ENCODE peak calls at places on chromosomes 6 and 20, in four cellular contexts. X is RWPE1; A is stimulated activated CD4-positive, alpha-beta T cell treated with anti-CD3 and anti-CD28 coated beads, Interleukin-15, amount 100 ng/mL, for 1 hour; R is lower lobe of right lung. J is an unnamed sample.

GRCh38 chr6:34370371-34370770 is 22.1 kb downstream of the NUDT3 start:
- DNase-seq in A (no peak), X (no peak), R (no peak), J (no peak)

GRCh38 chr6:131844243-131844841 is 36.5 kb downstream of the ENPP1 start:
- DNase-seq in R (no peak), A (no peak), X (no peak), J (no peak)

GRCh38 chr6:170497845-170498281 is 55.2 kb downstream of the PSMB1 start:
- DNase-seq in X (no peak), A (no peak), R (no peak), J (no peak)

GRCh38 chr20:46406200-46406985 is at the start of gene ELMO2:
- DNase-seq in X (peak; percentile 100), R (peak; percentile 99), A (peak; percentile 91), J (peak; percentile 99)

GRCh38 chr20:5557123-5557522 is 193.1 kb upstream of the SHLD1 start:
- DNase-seq in R (no peak), X (peak; percentile 36), A (peak; percentile 16), J (peak; percentile 29)

GRCh38 chr6:32854376-32855178 is 585 bp downstream of the PSMB9 start:
- DNase-seq in R (peak; percentile 61), X (peak; percentile 58), A (peak; percentile 31), J (peak; percentile 41)

GRCh38 chr6:145036848-145037567 is 698.3 kb downstream of the EPM2A start:
- DNase-seq in A (no peak), R (no peak), X (no peak), J (no peak)

GRCh38 chr6:18186033-18186432 is 30.8 kb downstream of the KDM1B start:
- DNase-seq in X (no peak), A (no peak), R (peak; percentile 54), J (no peak)

GRCh38 chr20:50844430-50845100 is 49.7 kb downstream of the BCAS4 start:
- DNase-seq in A (no peak), R (no peak), X (peak; percentile 100), J (no peak)

GRCh38 chr6:104969108-104969507 is 12.2 kb downstream of the LIN28B start:
- DNase-seq in X (no peak), R (no peak), A (no peak), J (no peak)

GRCh38 chr6:52362443-52363221 is 681 bp downstream of the PAQR8 start:
- DNase-seq in X (peak; percentile 38), R (peak; percentile 47), A (peak; percentile 27), J (peak; percentile 21)

GRCh38 chr6:158972241-158973233 is 27.5 kb downstream of the RSPH3 start:
- DNase-seq in R (no peak), A (no peak), X (peak; percentile 53), J (no peak)

GRCh38 chr6:54846857-54847721 is 518 bp downstream of the FAM83B start:
- DNase-seq in R (no peak), A (no peak), X (peak; percentile 24), J (no peak)

GRCh38 chr6:154842828-154843227 is 109.6 kb downstream of the SCAF8 start:
- DNase-seq in R (no peak), X (no peak), A (no peak), J (no peak)

GRCh38 chr20:50957276-50957675 is 1.1 kb downstream of the DPM1 start:
- DNase-seq in A (no peak), X (no peak), R (no peak), J (no peak)

GRCh38 chr6:170222498-170223471 is 68.1 kb downstream of the DLL1 start:
- DNase-seq in A (no peak), R (no peak), X (no peak), J (no peak)

GRCh38 chr6:44100088-44100550 is 27.1 kb downstream of the MRPL14 start:
- DNase-seq in A (no peak), R (no peak), X (no peak), J (no peak)